ENCODE peak calls at places on chromosomes 11 and 22, in eight cellular contexts. C is PC-3, U is fibroblast of lung, W is mesothelial cell of epicardium, A is right lobe of liver, H is fibroblast of villous mesenchyme, R is fibroblast of pulmonary artery, N is pancreas. F is an unnamed sample.

GRCh38 chr11:84969103-84969502 is 658.0 kb downstream of the DLG2 start:
- DNase-seq in C (no peak), U (peak; percentile 95), W (no peak), A (no peak), H (no peak), R (peak; percentile 6), N (no peak), F (peak; percentile 1)

GRCh38 chr11:57476883-57477506 is 16.7 kb downstream of the RTN4RL2 start:
- DNase-seq in C (peak; percentile 66), U (peak; percentile 36), W (no peak), A (peak; percentile 80), H (peak; percentile 24), R (no peak), N (peak; percentile 87), F (peak; percentile 43)

GRCh38 chr11:73223998-73224730 is 6.1 kb downstream of the P2RY2 start:
- DNase-seq in C (no peak), U (no peak), W (no peak), A (no peak), H (no peak), R (no peak), N (no peak), F (peak; percentile 0)

GRCh38 chr11:46381836-46382643 is 571 bp downstream of the MDK start:
- DNase-seq in C (no peak), U (peak; percentile 42), W (no peak), A (no peak), H (no peak), R (no peak), N (no peak), F (peak; percentile 46)

GRCh38 chr11:89015614-89016013 is 50.2 kb downstream of the GRM5 start:
- DNase-seq in C (no peak), U (no peak), W (no peak), A (no peak), H (no peak), R (no peak), N (no peak), F (no peak)

GRCh38 chr22:49143812-49144211 is 683.9 kb downstream of the BRD1 start:
- DNase-seq in C (no peak), U (no peak), W (no peak), A (no peak), H (no peak), R (no peak), N (no peak), F (no peak)

GRCh38 chr22:23673826-23674690 is 16.8 kb upstream of the RGL4 start:
- DNase-seq in C (no peak), U (no peak), W (no peak), A (no peak), H (no peak), R (no peak), N (peak; percentile 32), F (no peak)

GRCh38 chr11:117354550-117354949 is 26.9 kb downstream of the CEP164 start:
- DNase-seq in C (no peak), U (no peak), W (no peak), A (no peak), H (no peak), R (no peak), N (no peak), F (no peak)

GRCh38 chr11:10351768-10352641 is 47.1 kb downstream of the ADM start:
- DNase-seq in C (peak; percentile 72), U (peak; percentile 81), W (no peak), A (peak; percentile 79), H (peak; percentile 89), R (peak; percentile 92), N (no peak), F (no peak)

GRCh38 chr22:30206964-30207363 is 39.6 kb downstream of the LIF start:
- DNase-seq in C (peak; percentile 97), U (peak; percentile 99), W (peak; percentile 53), A (no peak), H (peak; percentile 92), R (peak; percentile 96), N (no peak), F (peak; percentile 43)

GRCh38 chr22:49867303-49868250 is 13.9 kb downstream of the ZBED4 start:
- DNase-seq in C (no peak), U (no peak), W (no peak), A (peak; percentile 32), H (no peak), R (no peak), N (no peak), F (no peak)

DNA sequence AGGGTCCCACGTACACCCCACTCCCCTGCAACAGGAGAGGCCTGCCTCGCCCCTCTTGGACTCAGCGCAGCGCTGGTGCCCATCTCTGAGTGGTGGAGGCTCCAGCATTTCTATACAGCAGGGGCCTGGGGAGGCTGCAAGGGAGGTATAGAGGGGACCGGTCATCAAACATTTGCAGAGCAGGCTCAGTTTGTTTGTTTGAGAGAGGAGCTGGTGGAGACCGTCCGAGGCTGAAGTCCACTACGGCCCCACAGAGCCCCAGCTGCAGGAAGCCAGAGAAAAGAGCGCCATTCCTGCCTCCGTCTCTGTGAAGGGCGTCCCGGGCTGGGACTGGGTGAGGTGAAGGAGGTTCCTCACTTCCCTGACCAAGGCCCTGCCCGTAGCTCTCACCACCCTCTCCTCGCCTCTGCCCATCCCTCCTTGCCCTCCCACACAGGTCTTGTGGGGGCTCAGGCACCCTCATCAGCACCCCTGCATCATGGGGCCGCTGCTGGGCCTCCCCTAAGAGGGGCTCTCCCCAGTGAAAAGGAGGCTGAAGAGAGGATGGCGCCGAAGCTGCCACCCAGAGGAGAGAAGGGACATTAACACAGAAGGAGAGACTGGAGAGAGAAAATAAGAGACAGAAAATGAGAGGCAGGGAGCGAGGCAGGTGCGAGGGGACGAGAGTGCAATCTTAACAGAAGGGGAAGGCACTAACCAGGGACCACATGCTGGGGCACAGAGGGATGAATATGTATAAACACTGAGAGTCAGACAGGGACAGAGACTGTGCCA is 24.6 kb downstream of the RPUSD4 start:
- DNase-seq in C (no peak), U (no peak), W (no peak), A (no peak), H (no peak), R (no peak), N (peak; percentile 53), F (no peak)
- TF ChIP-seq CTCF in C (peak; percentile 48), U (peak; percentile 9), W (no peak), A (peak; percentile 5), H (peak; percentile 32), R (peak; percentile 9), N (no peak), F (no peak)

GRCh38 chr11:128599729-128600128 is 12.4 kb upstream of the ETS1 start:
- DNase-seq in C (peak; percentile 82), U (peak; percentile 50), W (no peak), A (no peak), H (peak; percentile 63), R (no peak), N (no peak), F (no peak)
- TF ChIP-seq CTCF in C (no peak), U (no peak), W (no peak), A (no peak), H (no peak), R (no peak), N (no peak), F (no peak)

GRCh38 chr11:123086315-123086714 is 24.4 kb upstream of the HSPA8 start:
- DNase-seq in C (no peak), U (no peak), W (no peak), A (no peak), H (peak; percentile 61), R (no peak), N (no peak), F (no peak)
- TF ChIP-seq CTCF in C (no peak), U (no peak), W (no peak), A (no peak), H (no peak), R (no peak), N (no peak), F (no peak)

DNA sequence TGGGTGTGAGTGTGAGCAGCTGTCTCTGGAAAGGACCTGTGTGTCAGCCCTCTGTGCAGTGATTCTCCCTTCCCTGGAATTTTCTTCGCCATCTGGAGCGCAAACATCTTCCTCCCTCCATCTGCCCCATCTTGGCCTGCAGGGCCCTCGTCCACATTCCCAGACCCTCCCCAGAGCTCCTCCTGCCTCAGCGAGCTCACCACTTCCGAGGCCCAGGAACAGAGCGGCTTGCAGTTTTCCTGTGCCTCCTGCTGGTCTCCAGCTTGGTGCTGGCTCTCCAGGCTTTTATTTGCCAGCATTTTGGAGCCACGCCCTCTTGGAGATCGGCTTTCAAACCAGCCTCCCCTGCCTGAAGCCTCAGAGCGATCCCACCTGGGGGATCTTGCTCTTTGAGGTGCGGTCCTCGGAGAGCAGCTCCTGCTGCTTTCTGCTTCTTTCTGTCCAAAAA is at the start of gene GPHA2:
- DNase-seq in C (peak; percentile 15), U (no peak), W (no peak), A (no peak), H (peak; percentile 45), R (peak; percentile 23), N (peak; percentile 67), F (peak; percentile 64)
- TF ChIP-seq CTCF in C (no peak), U (peak; percentile 8), W (no peak), A (no peak), H (peak; percentile 17), R (no peak), N (no peak), F (no peak)

GRCh38 chr22:32205974-32206773 is 1.3 kb upstream of the RFPL2 start:
- DNase-seq in C (no peak), U (no peak), W (no peak), A (no peak), H (no peak), R (no peak), N (peak; percentile 40), F (peak; percentile 52)
- TF ChIP-seq CTCF in C (no peak), U (no peak), W (peak; percentile 20), A (no peak), H (no peak), R (no peak), N (no peak), F (no peak)